ENCODE peak calls at places on chromosomes 6 and 20, in six cellular contexts. V is AG10803; U is hypothalamus; O is fibroblast of pulmonary artery; F is effector CD8-positive, alpha-beta T cell; Z is head of caudate nucleus. E is an unnamed sample.
A peak's percentile ranks its signal among the peaks of the same experiment; 100 is the strongest.

GRCh38 chr6:13615802-13616140 is 636 bp downstream of the NOL7 start:
- DNase-seq in V (peak; percentile 52), U (peak; percentile 14), O (peak; percentile 37), F (peak; percentile 31), Z (peak; percentile 30), E (no peak)

GRCh38 chr6:55886185-55886836 is 10.9 kb upstream of the BMP5 start:
- DNase-seq in V (peak; percentile 7), U (no peak), O (peak; percentile 42), F (no peak), Z (no peak), E (no peak)

GRCh38 chr20:17664025-17664638 is 17.9 kb downstream of the RRBP1 start:
- DNase-seq in V (no peak), U (no peak), O (no peak), F (no peak), Z (no peak), E (no peak)

GRCh38 chr6:85580878-85581267 is 12.8 kb downstream of the SNX14 start:
- DNase-seq in V (peak; percentile 32), U (no peak), O (peak; percentile 64), F (no peak), Z (no peak), E (no peak)

GRCh38 chr20:57507477-57507876 is 17.5 kb downstream of the CTCFL start:
- DNase-seq in V (peak; percentile 13), U (no peak), O (no peak), F (no peak), Z (no peak), E (no peak)

GRCh38 chr6:10884245-10884972 is 2.4 kb upstream of the SYCP2L start:
- DNase-seq in V (no peak), U (no peak), O (no peak), F (no peak), Z (no peak), E (no peak)

GRCh38 chr6:28542440-28543293 is 17.0 kb downstream of the GPX5 start:
- DNase-seq in V (peak; percentile 82), U (no peak), O (peak; percentile 82), F (peak; percentile 28), Z (peak; percentile 17), E (peak; percentile 64)

GRCh38 chr6:75735491-75736186 is 13.4 kb upstream of the MYO6 start:
- DNase-seq in V (peak; percentile 30), U (no peak), O (no peak), F (no peak), Z (no peak), E (peak; percentile 33)

GRCh38 chr6:32298632-32299336 is 72.9 kb downstream of the TSBP1 start:
- DNase-seq in V (peak; percentile 38), U (no peak), O (peak; percentile 33), F (no peak), Z (no peak), E (no peak)

GRCh38 chr20:19056909-19057308 is 155.5 kb upstream of the SLC24A3 start:
- DNase-seq in V (no peak), U (no peak), O (no peak), F (no peak), Z (no peak), E (no peak)

GRCh38 chr6:35173068-35174042 is 32.2 kb upstream of the TCP11 start:
- DNase-seq in V (peak; percentile 68), U (no peak), O (no peak), F (no peak), Z (no peak), E (no peak)

E was measured in GM12878.